ENCODE peak calls at places on chromosomes 16 and 17, in four cellular contexts. Q is adrenal gland, H is Calu3, K is GM13976. J is an unnamed sample.

GRCh38 chr17:79657861-79658810 is 47.3 kb upstream of the RBFOX3 start:
- DNase-seq in Q (no peak), H (no peak), K (no peak), J (no peak)

GRCh38 chr16:14131774-14132695 is 60.9 kb downstream of the MRTFB start:
- DNase-seq in Q (no peak), H (no peak), K (no peak), J (no peak)

GRCh38 chr17:77011173-77012011 is 129.4 kb upstream of the SEC14L1 start:
- DNase-seq in Q (peak; percentile 45), H (peak; percentile 61), K (no peak), J (peak; percentile 82)

GRCh38 chr16:73771676-73772075 is 524.9 kb upstream of the PSMD7 start:
- DNase-seq in Q (peak; percentile 30), H (no peak), K (no peak), J (no peak)

GRCh38 chr17:80361495-80362220 is 53.3 kb upstream of the ENDOV start:
- DNase-seq in Q (no peak), H (peak; percentile 34), K (no peak), J (peak; percentile 39)

GRCh38 chr16:676565-677297 is 1.3 kb downstream of the RHBDL1 start:
- DNase-seq in Q (no peak), H (peak; percentile 80), K (no peak), J (no peak)

GRCh38 chr16:11748404-11749254 is 6.0 kb upstream of the TXNDC11 start:
- DNase-seq in Q (no peak), H (peak; percentile 24), K (no peak), J (no peak)

GRCh38 chr17:58381124-58381838 is 29.3 kb upstream of the SUPT4H1 start:
- DNase-seq in Q (no peak), H (peak; percentile 28), K (no peak), J (no peak)

GRCh38 chr17:5418858-5419355 is 555 bp downstream of the NUP88 start:
- DNase-seq in Q (no peak), H (peak; percentile 24), K (peak; percentile 81), J (peak; percentile 87)

GRCh38 chr17:10292057-10292931 is 80.5 kb downstream of the MYH13 start:
- DNase-seq in Q (no peak), H (no peak), K (peak; percentile 50), J (peak; percentile 49)

GRCh38 chr17:77254961-77255741 is 114.4 kb downstream of the SEC14L1 start:
- DNase-seq in Q (peak; percentile 60), H (peak; percentile 96), K (no peak), J (no peak)

GRCh38 chr17:43338886-43339516 is 59.8 kb upstream of the ARL4D start:
- DNase-seq in Q (peak; percentile 75), H (peak; percentile 91), K (no peak), J (peak; percentile 83)

GRCh38 chr17:73770115-73770848 is 126.0 kb upstream of the SDK2 start:
- DNase-seq in Q (peak; percentile 86), H (peak; percentile 49), K (no peak), J (no peak)

GRCh38 chr17:5272313-5272712 is 9.8 kb upstream of the RABEP1 start:
- DNase-seq in Q (no peak), H (no peak), K (no peak), J (peak; percentile 47)

GRCh38 chr16:57306676-57307341 is 22.3 kb upstream of the PLLP start:
- DNase-seq in Q (no peak), H (no peak), K (no peak), J (no peak)

GRCh38 chr17:13594762-13595697 is 6.7 kb downstream of the HS3ST3A1 start:
- DNase-seq in Q (peak; percentile 79), H (peak; percentile 77), K (peak; percentile 67), J (peak; percentile 86)

GRCh38 chr17:65901394-65901793 is 290.5 kb downstream of the CEP112 start:
- DNase-seq in Q (no peak), H (no peak), K (no peak), J (no peak)

GRCh38 chr17:39757931-39758873 is 20.5 kb downstream of the GRB7 start:
- DNase-seq in Q (no peak), H (no peak), K (peak; percentile 61), J (peak; percentile 87)

GRCh38 chr17:2266045-2266864 is 37.3 kb downstream of the SMG6 start:
- DNase-seq in Q (no peak), H (no peak), K (peak; percentile 58), J (peak; percentile 98)

GRCh38 chr16:73216932-73217331 is 169.0 kb upstream of the ZFHX3 start:
- DNase-seq in Q (no peak), H (peak; percentile 51), K (no peak), J (no peak)

GRCh38 chr17:79798296-79799173 is 1.7 kb upstream of the CBX8 start:
- DNase-seq in Q (no peak), H (no peak), K (no peak), J (no peak)

GRCh38 chr17:77489239-77489897 is 348.6 kb downstream of the SEC14L1 start:
- DNase-seq in Q (no peak), H (no peak), K (no peak), J (no peak)

GRCh38 chr17:44556114-44556853 is 1.0 kb upstream of the FZD2 start:
- DNase-seq in Q (no peak), H (peak; percentile 54), K (peak; percentile 79), J (peak; percentile 35)

GRCh38 chr17:76527430-76528111 is 9.9 kb downstream of the CYGB start:
- DNase-seq in Q (peak; percentile 38), H (peak; percentile 55), K (peak; percentile 64), J (peak; percentile 60)

GRCh38 chr17:15926039-15926740 is 18.7 kb upstream of the ADORA2B start:
- DNase-seq in Q (no peak), H (no peak), K (no peak), J (no peak)

GRCh38 chr16:66169817-66170216 is 196.7 kb upstream of the CDH5 start:
- DNase-seq in Q (no peak), H (no peak), K (no peak), J (no peak)

GRCh38 chr17:8110907-8111306 is 7.4 kb downstream of the ALOXE3 start:
- DNase-seq in Q (no peak), H (no peak), K (no peak), J (no peak)

GRCh38 chr16:30691907-30692306 is 7.1 kb upstream of the SRCAP start:
- DNase-seq in Q (no peak), H (no peak), K (no peak), J (no peak)

GRCh38 chr17:6603746-6604325 is 36.7 kb downstream of the KIAA0753 start:
- DNase-seq in Q (no peak), H (no peak), K (no peak), J (no peak)

GRCh38 chr17:14091367-14091766 is 22.1 kb downstream of the COX10 start:
- DNase-seq in Q (no peak), H (no peak), K (no peak), J (no peak)

GRCh38 chr16:19690196-19690595 is 27.8 kb downstream of the KNOP1 start:
- DNase-seq in Q (no peak), H (no peak), K (no peak), J (no peak)

GRCh38 chr17:9090641-9091096 is 69.4 kb downstream of the NTN1 start:
- DNase-seq in Q (no peak), H (no peak), K (no peak), J (no peak)

GRCh38 chr17:50117202-50118040 is 12.5 kb downstream of the SAMD14 start:
- DNase-seq in Q (peak; percentile 53), H (peak; percentile 89), K (peak; percentile 79), J (peak; percentile 71)

GRCh38 chr17:40323731-40324650 is 15.0 kb downstream of the RARA start:
- DNase-seq in Q (peak; percentile 70), H (no peak), K (no peak), J (peak; percentile 91)

GRCh38 chr17:61124562-61124961 is 275.1 kb upstream of the TBX2 start:
- DNase-seq in Q (no peak), H (no peak), K (no peak), J (no peak)

GRCh38 chr17:740240-741055 is 8.1 kb downstream of the TLCD3A start:
- DNase-seq in Q (no peak), H (no peak), K (peak; percentile 74), J (peak; percentile 56)

GRCh38 chr16:56667581-56668571 is at the start of gene MT1G:
- DNase-seq in Q (no peak), H (no peak), K (no peak), J (peak; percentile 58)

GRCh38 chr17:75047398-75048098 is 523 bp downstream of the KCTD2 start:
- DNase-seq in Q (peak; percentile 55), H (peak; percentile 24), K (peak; percentile 52), J (peak; percentile 54)

GRCh38 chr16:4290236-4290830 is 17.5 kb upstream of the TFAP4 start:
- DNase-seq in Q (no peak), H (peak; percentile 65), K (peak; percentile 12), J (no peak)
- TF ChIP-seq CTCF in Q (no peak), H (no peak), K (no peak), J (no peak)

DNA sequence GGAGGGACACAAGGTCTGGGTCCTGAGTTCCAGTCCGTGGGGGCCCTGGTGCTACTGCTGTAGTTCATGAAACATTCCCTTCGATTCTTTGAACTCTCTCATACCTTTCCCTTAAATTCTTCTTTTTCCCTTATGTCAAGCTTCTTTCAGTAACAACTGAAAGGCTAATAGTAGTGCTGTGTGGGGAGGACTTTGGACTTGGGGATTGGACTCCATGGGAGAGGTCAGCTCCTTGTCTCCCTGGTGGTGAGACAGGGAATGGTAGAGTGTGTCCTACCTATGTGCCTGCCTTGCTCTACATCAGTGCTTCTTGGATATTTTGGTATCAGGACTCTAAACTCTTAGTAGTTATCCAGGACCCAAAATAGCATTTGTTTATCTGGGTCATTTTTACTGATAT is 628.1 kb downstream of the WWOX start:
- DNase-seq in Q (no peak), H (no peak), K (no peak), J (no peak)
- TF ChIP-seq CTCF in Q (no peak), H (no peak), K (no peak), J (no peak)

DNA sequence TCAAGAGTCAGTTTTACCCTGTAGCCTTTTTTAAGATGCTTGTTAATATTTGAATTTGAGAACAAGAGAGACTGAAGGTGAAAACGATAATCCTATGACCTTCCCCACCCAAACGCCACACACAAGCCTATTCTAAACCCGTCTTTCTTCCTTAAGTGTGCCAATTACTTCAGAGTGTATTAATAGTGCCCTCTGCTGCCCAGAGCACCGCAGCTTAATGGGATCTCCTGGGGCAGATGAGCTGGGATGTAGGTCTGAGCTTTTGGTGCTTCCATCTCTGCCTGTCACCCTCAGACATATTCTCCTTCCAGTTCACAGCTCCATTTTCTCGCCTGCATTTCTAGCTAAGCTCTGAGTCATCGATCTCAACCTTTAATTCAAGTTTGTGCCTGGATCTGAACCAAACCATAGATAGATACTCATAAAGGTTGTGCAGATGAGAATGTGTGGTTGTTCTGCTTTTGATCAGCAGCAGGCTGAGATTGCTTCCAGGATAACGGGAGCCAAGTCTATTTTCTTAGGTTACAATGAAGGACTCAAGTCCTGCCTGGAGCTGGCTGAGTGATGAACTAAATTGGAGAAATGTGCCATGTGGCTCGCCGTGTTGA is 46.4 kb upstream of the CDH13 start:
- DNase-seq in Q (no peak), H (peak; percentile 16), K (no peak), J (peak; percentile 3)
- TF ChIP-seq CTCF in Q (no peak), H (no peak), K (peak; percentile 14), J (no peak)

GRCh38 chr16:53549970-53550406 is 47.0 kb upstream of the AKTIP start:
- DNase-seq in Q (peak; percentile 53), H (peak; percentile 57), K (peak; percentile 81), J (peak; percentile 64)
- TF ChIP-seq CTCF in Q (peak; percentile 65), H (peak; percentile 63), K (peak; percentile 66), J (peak; percentile 83)